ENCODE peak calls at places on chromosomes 16 and 17, in five cellular contexts. One of them, this sample, is unnamed.

GRCh38 chr17:72122668-72123495 is 2.1 kb downstream of the SOX9 start:
- DNase-seq in brain microvascular endothelial cell: no peak
- DNase-seq in NCI-H345: no peak
- DNase-seq in NK-92 treated with Interleukin-12 subunit alpha and Interleukin-12 subunit beta, amount 100 ng/mL, for 24 hours: no peak
- DNase-seq in lower lobe of right lung: no peak
- DNase-seq in this sample: peak; percentile 74

GRCh38 chr17:32588982-32589381 is 102.2 kb downstream of the CDK5R1 start:
- DNase-seq in brain microvascular endothelial cell: no peak
- DNase-seq in NCI-H345: no peak
- DNase-seq in NK-92 treated with Interleukin-12 subunit alpha and Interleukin-12 subunit beta, amount 100 ng/mL, for 24 hours: no peak
- DNase-seq in lower lobe of right lung: no peak
- DNase-seq in this sample: no peak

GRCh38 chr17:47203984-47204721 is 5.0 kb upstream of the MYL4 start:
- DNase-seq in brain microvascular endothelial cell: peak; percentile 34
- DNase-seq in NCI-H345: no peak
- DNase-seq in NK-92 treated with Interleukin-12 subunit alpha and Interleukin-12 subunit beta, amount 100 ng/mL, for 24 hours: peak; percentile 52
- DNase-seq in lower lobe of right lung: no peak
- DNase-seq in this sample: peak; percentile 60

GRCh38 chr17:13269196-13269595 is 251.4 kb upstream of the ELAC2 start:
- DNase-seq in brain microvascular endothelial cell: no peak
- DNase-seq in NCI-H345: no peak
- DNase-seq in NK-92 treated with Interleukin-12 subunit alpha and Interleukin-12 subunit beta, amount 100 ng/mL, for 24 hours: no peak
- DNase-seq in lower lobe of right lung: no peak
- DNase-seq in this sample: no peak

GRCh38 chr16:66007717-66008116 is 358.8 kb upstream of the CDH5 start:
- DNase-seq in brain microvascular endothelial cell: peak; percentile 91
- DNase-seq in NCI-H345: no peak
- DNase-seq in NK-92 treated with Interleukin-12 subunit alpha and Interleukin-12 subunit beta, amount 100 ng/mL, for 24 hours: no peak
- DNase-seq in lower lobe of right lung: no peak
- DNase-seq in this sample: peak; percentile 64

GRCh38 chr17:49777577-49777976 is 10.9 kb upstream of the KAT7 start:
- DNase-seq in brain microvascular endothelial cell: no peak
- DNase-seq in NCI-H345: no peak
- DNase-seq in NK-92 treated with Interleukin-12 subunit alpha and Interleukin-12 subunit beta, amount 100 ng/mL, for 24 hours: no peak
- DNase-seq in lower lobe of right lung: no peak
- DNase-seq in this sample: no peak

GRCh38 chr17:17242246-17242645 is 5.3 kb upstream of the FLCN start:
- DNase-seq in brain microvascular endothelial cell: no peak
- DNase-seq in NCI-H345: no peak
- DNase-seq in NK-92 treated with Interleukin-12 subunit alpha and Interleukin-12 subunit beta, amount 100 ng/mL, for 24 hours: no peak
- DNase-seq in lower lobe of right lung: no peak
- DNase-seq in this sample: no peak

GRCh38 chr16:28984619-28985135 is at the start of gene LAT:
- DNase-seq in brain microvascular endothelial cell: no peak
- DNase-seq in NCI-H345: no peak
- DNase-seq in NK-92 treated with Interleukin-12 subunit alpha and Interleukin-12 subunit beta, amount 100 ng/mL, for 24 hours: peak; percentile 87
- DNase-seq in lower lobe of right lung: no peak
- DNase-seq in this sample: no peak

GRCh38 chr17:68381076-68381900 is 76.0 kb downstream of the WIPI1 start:
- DNase-seq in brain microvascular endothelial cell: peak; percentile 95
- DNase-seq in NCI-H345: no peak
- DNase-seq in NK-92 treated with Interleukin-12 subunit alpha and Interleukin-12 subunit beta, amount 100 ng/mL, for 24 hours: no peak
- DNase-seq in lower lobe of right lung: peak; percentile 75
- DNase-seq in this sample: peak; percentile 83

GRCh38 chr17:81223758-81224122 is 975 bp upstream of the CEP131 start:
- DNase-seq in brain microvascular endothelial cell: no peak
- DNase-seq in NCI-H345: peak; percentile 57
- DNase-seq in NK-92 treated with Interleukin-12 subunit alpha and Interleukin-12 subunit beta, amount 100 ng/mL, for 24 hours: no peak
- DNase-seq in lower lobe of right lung: no peak
- DNase-seq in this sample: no peak

GRCh38 chr17:69179227-69179952 is 37.7 kb upstream of the ABCA6 start:
- DNase-seq in brain microvascular endothelial cell: peak; percentile 52
- DNase-seq in NCI-H345: no peak
- DNase-seq in NK-92 treated with Interleukin-12 subunit alpha and Interleukin-12 subunit beta, amount 100 ng/mL, for 24 hours: no peak
- DNase-seq in lower lobe of right lung: no peak
- DNase-seq in this sample: peak; percentile 67

GRCh38 chr16:54927125-54928015 is 3.3 kb upstream of the IRX5 start:
- DNase-seq in brain microvascular endothelial cell: no peak
- DNase-seq in NCI-H345: no peak
- DNase-seq in NK-92 treated with Interleukin-12 subunit alpha and Interleukin-12 subunit beta, amount 100 ng/mL, for 24 hours: no peak
- DNase-seq in lower lobe of right lung: no peak
- DNase-seq in this sample: no peak

GRCh38 chr17:51372345-51373004 is 112.1 kb downstream of the UTP18 start:
- DNase-seq in brain microvascular endothelial cell: peak; percentile 65
- DNase-seq in NCI-H345: peak; percentile 19
- DNase-seq in NK-92 treated with Interleukin-12 subunit alpha and Interleukin-12 subunit beta, amount 100 ng/mL, for 24 hours: peak; percentile 53
- DNase-seq in lower lobe of right lung: no peak
- DNase-seq in this sample: peak; percentile 54

This sample was measured in cardiac fibroblast.